ENCODE peak calls at places on chromosomes 4 and X, in ten cellular contexts. Q is CD8-positive, alpha-beta T cell; V is brain microvascular endothelial cell; L is epithelial cell of esophagus; Z is GM12864; J is GM23338; K is heart left ventricle; H is naive thymus-derived CD4-positive, alpha-beta T cell; T is tibial nerve; A is cardiac fibroblast. M is an unnamed sample.

GRCh38 chr4:173121044-173121685 is 47.4 kb upstream of the GALNT7 start:
- DNase-seq in Q (no peak), T (no peak), A (peak; percentile 46), K (no peak), H (no peak), V (peak; percentile 37), J (peak; percentile 56), Z (peak; percentile 19), L (peak; percentile 71), M (peak; percentile 37)

GRCh38 chrX:13761606-13762005 is 27.1 kb downstream of the OFD1 start:
- DNase-seq in T (no peak), Q (no peak), Z (peak; percentile 48), L (peak; percentile 11), A (peak; percentile 22), J (peak; percentile 54), K (no peak), V (no peak), H (no peak), M (no peak)

GRCh38 chr4:8294775-8295174 is 25.2 kb downstream of the HTRA3 start:
- DNase-seq in A (no peak), Q (no peak), J (no peak), H (no peak), V (no peak), K (no peak), L (no peak), T (no peak), Z (no peak), M (no peak)

GRCh38 chr4:590313-590841 is 14.3 kb upstream of the TMEM271 start:
- DNase-seq in H (no peak), J (no peak), A (no peak), Q (no peak), T (no peak), Z (no peak), K (no peak), L (no peak), V (no peak), M (no peak)

GRCh38 chrX:16610121-16610565 is 39.8 kb upstream of the S100G start:
- DNase-seq in T (no peak), V (peak; percentile 40), L (peak; percentile 39), Z (no peak), J (no peak), Q (no peak), A (no peak), K (no peak), H (no peak), M (no peak)

GRCh38 chr4:52869196-52869595 is 7.1 kb downstream of the RASL11B start:
- DNase-seq in J (no peak), Z (no peak), T (no peak), L (no peak), V (no peak), Q (no peak), K (peak; percentile 77), A (peak; percentile 55), H (no peak), M (peak; percentile 16)

GRCh38 chrX:103722505-103722904 is 11.8 kb downstream of the TMEM31 start:
- DNase-seq in Z (no peak), Q (no peak), T (no peak), K (no peak), J (no peak), L (peak; percentile 86), A (peak; percentile 74), V (peak; percentile 20), H (no peak), M (peak; percentile 10)

GRCh38 chr4:972651-973424 is 531 bp downstream of the DGKQ start:
- DNase-seq in H (peak; percentile 63), V (no peak), Z (no peak), J (peak; percentile 65), K (peak; percentile 46), L (peak; percentile 35), A (peak; percentile 20), T (no peak), Q (peak; percentile 57), M (peak; percentile 43)

GRCh38 chr4:140094701-140095420 is 59.1 kb downstream of the MAML3 start:
- DNase-seq in V (no peak), A (no peak), Z (no peak), K (peak; percentile 70), Q (peak; percentile 47), L (peak; percentile 20), J (peak; percentile 57), T (peak; percentile 32), H (peak; percentile 67), M (peak; percentile 74)

GRCh38 chr4:88672987-88673386 is 24.6 kb downstream of the NAP1L5 start:
- DNase-seq in T (no peak), A (peak; percentile 65), K (no peak), H (peak; percentile 52), Z (no peak), J (peak; percentile 79), L (peak; percentile 34), V (peak; percentile 48), Q (peak; percentile 25), M (peak; percentile 31)

GRCh38 chrX:27555514-27555913 is 34.6 kb upstream of the DCAF8L2 start:
- DNase-seq in Z (no peak), V (no peak), Q (no peak), L (peak; percentile 48), H (no peak), J (peak; percentile 54), A (peak; percentile 64), T (no peak), K (no peak), M (no peak)

GRCh38 chr4:116055857-116056827 is 942.7 kb upstream of the NDST4 start:
- DNase-seq in T (no peak), A (peak; percentile 5), L (peak; percentile 25), K (no peak), V (no peak), Z (no peak), H (no peak), Q (no peak), J (peak; percentile 35), M (no peak)

GRCh38 chr4:111433436-111433835 is 711.8 kb upstream of the FAM241A start:
- DNase-seq in A (no peak), T (no peak), Z (no peak), L (peak; percentile 31), V (no peak), H (no peak), Q (no peak), J (no peak), K (no peak), M (no peak)

GRCh38 chrX:143635915-143636314 is at the start of gene SLITRK4:
- DNase-seq in V (no peak), Z (no peak), K (no peak), H (no peak), L (no peak), T (no peak), A (peak; percentile 76), Q (no peak), J (peak; percentile 82), M (peak; percentile 10)

GRCh38 chr4:663046-663437 is 11.0 kb downstream of the ATP5ME start:
- DNase-seq in Z (no peak), K (no peak), Q (no peak), V (no peak), H (no peak), T (no peak), L (no peak), A (no peak), J (no peak), M (no peak)

GRCh38 chrX:36609653-36610585 is 398.2 kb upstream of the FAM47C start:
- DNase-seq in Z (no peak), T (no peak), J (no peak), Q (no peak), L (peak; percentile 61), A (no peak), H (no peak), K (no peak), V (no peak), M (no peak)

GRCh38 chr4:138053601-138054322 is 188.4 kb downstream of the SLC7A11 start:
- DNase-seq in T (no peak), V (peak; percentile 93), H (no peak), Z (no peak), Q (no peak), K (no peak), A (peak; percentile 83), J (no peak), L (peak; percentile 95), M (no peak)
- H3K4me3 ChIP-seq in T (no peak overlapping the region), V (peak overlapping the region; percentile 22), H (no peak overlapping the region), Z (no peak overlapping the region), Q (no peak overlapping the region), K (no peak overlapping the region), A (peak overlapping the region; percentile 8), J (no peak overlapping the region), L (no peak overlapping the region), M (no peak overlapping the region)

DNA sequence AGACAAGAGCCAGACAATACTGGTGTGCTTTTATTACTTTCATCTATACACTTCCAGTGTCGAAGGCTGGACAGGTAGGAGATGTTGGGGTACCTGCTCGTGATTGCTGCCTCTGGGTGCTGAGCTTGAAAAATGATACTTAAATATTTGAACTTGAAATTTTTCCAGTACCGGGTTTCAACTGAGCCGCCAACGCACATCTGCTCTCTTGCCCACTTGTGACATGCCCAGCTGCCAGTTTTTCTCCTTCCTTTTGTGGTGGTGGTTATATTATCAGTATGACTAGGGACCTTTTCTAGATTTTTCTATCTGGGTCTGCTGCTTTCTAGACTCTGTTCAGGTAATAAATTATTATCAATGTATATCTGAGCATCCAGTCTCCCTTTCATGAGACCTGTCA is 3.4 kb downstream of the OGT start:
- DNase-seq in T (no peak), K (no peak), L (no peak), Q (no peak), H (no peak), J (no peak), A (no peak), Z (no peak), V (no peak), M (peak; percentile 28)
- H3K4me3 ChIP-seq in T (no peak overlapping the region), K (peak overlapping the region; percentile 71), L (peak overlapping the region; percentile 9), Q (peak overlapping the region; percentile 48), H (peak overlapping the region; percentile 96), J (peak overlapping the region; percentile 92), A (peak overlapping the region; percentile 8), Z (peak overlapping the region; percentile 48), V (peak overlapping the region; percentile 24), M (no peak overlapping the region)

DNA sequence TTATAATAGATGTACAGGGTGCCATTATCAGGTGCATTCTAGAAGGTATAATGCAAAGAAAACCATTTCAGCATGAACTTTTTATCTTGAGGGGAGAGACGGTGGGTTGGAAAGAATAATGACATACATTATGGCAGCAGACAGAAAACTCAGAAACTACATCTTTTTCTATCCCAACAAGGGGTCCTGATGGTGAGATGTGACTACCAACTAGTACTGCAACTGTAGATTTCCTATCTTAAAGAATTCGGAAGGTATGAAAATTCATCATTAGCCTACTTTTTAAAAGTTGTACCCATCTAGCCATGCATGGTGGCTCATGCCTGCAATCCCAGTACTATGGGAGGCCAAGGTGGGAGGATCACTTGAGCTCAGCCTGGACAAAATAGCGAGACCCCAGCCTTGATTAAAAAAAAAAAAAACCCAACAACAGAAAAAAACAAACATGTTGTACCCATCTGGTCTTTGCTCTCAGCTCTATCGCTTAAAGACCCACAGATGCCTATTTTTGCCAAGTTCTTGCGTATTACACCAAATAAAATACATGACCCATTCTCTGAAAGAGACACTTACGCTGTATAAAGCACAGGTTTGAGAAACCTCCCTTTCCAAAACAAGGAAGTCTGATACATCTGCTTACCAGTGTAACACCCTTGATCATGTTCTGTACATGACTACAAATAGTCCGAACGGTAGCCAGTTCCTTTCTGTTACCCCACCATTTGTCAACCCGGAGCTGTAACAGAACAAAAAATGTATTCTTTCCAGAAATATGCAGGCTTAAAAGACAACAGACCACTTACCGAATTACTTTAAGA is 1.6 kb downstream of the RPL9 start:
- DNase-seq in K (no peak), Z (no peak), L (no peak), V (no peak), A (no peak), Q (no peak), H (no peak), J (no peak), T (no peak), M (no peak)
- H3K4me3 ChIP-seq in K (peak overlapping the region; percentile 93), Z (peak overlapping the region; percentile 81), L (peak overlapping the region; percentile 89), V (peak overlapping the region; percentile 98), A (peak overlapping the region; percentile 82), Q (peak overlapping the region; percentile 87), H (peak overlapping the region; percentile 85), J (peak overlapping the region; percentile 71), T (peak overlapping the region; percentile 67), M (peak overlapping the region; percentile 41)

GRCh38 chr4:156335721-156336120 is 382.1 kb upstream of the CTSO start:
- DNase-seq in H (no peak), J (no peak), Q (no peak), V (no peak), K (no peak), Z (no peak), T (no peak), A (no peak), L (no peak), M (no peak)
- H3K4me3 ChIP-seq in H (no peak overlapping the region), J (no peak overlapping the region), Q (no peak overlapping the region), V (no peak overlapping the region), K (no peak overlapping the region), Z (no peak overlapping the region), T (no peak overlapping the region), A (no peak overlapping the region), L (no peak overlapping the region), M (no peak overlapping the region)

M was measured in body of pancreas.